ENCODE peak calls at places on chromosomes 16 and 17, in five cellular contexts. D is H9, K is A549, T is lower lobe of right lung, X is astrocyte. H is an unnamed sample.

GRCh38 chr16:4136229-4136813 is 20.1 kb upstream of the ADCY9 start:
- DNase-seq in T (peak; percentile 88), K (peak; percentile 47), X (no peak), D (peak; percentile 80), H (peak; percentile 75)

GRCh38 chr16:89658221-89658879 is 714 bp downstream of the SPATA33 start:
- DNase-seq in X (no peak), K (no peak), D (no peak), T (peak; percentile 53), H (peak; percentile 45)

GRCh38 chr17:21282231-21282630 is 2.3 kb upstream of the MAP2K3 start:
- DNase-seq in K (peak; percentile 88), X (peak; percentile 95), D (no peak), T (no peak), H (peak; percentile 76)

GRCh38 chr16:49701867-49702494 is 153.9 kb downstream of the ZNF423 start:
- DNase-seq in K (no peak), D (peak; percentile 75), X (peak; percentile 29), T (no peak), H (peak; percentile 66)

GRCh38 chr16:19898924-19899604 is 14.4 kb upstream of the GPRC5B start:
- DNase-seq in D (peak; percentile 71), X (no peak), T (no peak), K (peak; percentile 66), H (peak; percentile 73)

GRCh38 chr16:63461248-63461841 is 1425.1 kb upstream of the CDH8 start:
- DNase-seq in T (no peak), X (peak; percentile 29), D (peak; percentile 28), K (peak; percentile 38), H (peak; percentile 64)

GRCh38 chr17:36943250-36944220 is 5.2 kb upstream of the AATF start:
- DNase-seq in X (no peak), K (no peak), T (no peak), D (peak; percentile 78), H (peak; percentile 5)

GRCh38 chr16:79363035-79363434 is 237.5 kb downstream of the MAF start:
- DNase-seq in D (no peak), X (no peak), K (no peak), T (no peak), H (no peak)

GRCh38 chr16:69861276-69862030 is 89.7 kb upstream of the CLEC18A start:
- DNase-seq in K (no peak), X (peak; percentile 82), D (no peak), T (no peak), H (peak; percentile 57)

GRCh38 chr16:10386517-10387377 is 886 bp downstream of the ATF7IP2 start:
- DNase-seq in X (peak; percentile 4), K (peak; percentile 29), D (no peak), T (no peak), H (peak; percentile 26)

GRCh38 chr17:2174048-2174447 is 119.1 kb downstream of the HIC1 start:
- DNase-seq in T (no peak), K (no peak), X (peak; percentile 64), D (no peak), H (no peak)

GRCh38 chr17:81429813-81430510 is 34.7 kb downstream of the BAHCC1 start:
- DNase-seq in D (no peak), X (no peak), T (no peak), K (no peak), H (peak; percentile 66)

GRCh38 chr17:19867094-19867653 is 562 bp downstream of the ULK2 start:
- DNase-seq in D (peak; percentile 91), X (peak; percentile 48), T (peak; percentile 83), K (peak; percentile 81), H (peak; percentile 84)

GRCh38 chr17:15934866-15935265 is 10.1 kb upstream of the ADORA2B start:
- DNase-seq in K (no peak), D (no peak), T (no peak), X (no peak), H (no peak)

GRCh38 chr16:2466667-2467300 is 4.3 kb upstream of the NTN3 start:
- DNase-seq in T (no peak), D (no peak), K (no peak), X (no peak), H (no peak)

GRCh38 chr16:83031524-83031923 is 404.8 kb downstream of the CDH13 start:
- DNase-seq in K (no peak), T (no peak), X (no peak), D (no peak), H (no peak)

GRCh38 chr16:71794018-71794417 is 14.6 kb downstream of the AP1G1 start:
- DNase-seq in T (no peak), K (no peak), D (no peak), X (no peak), H (no peak)

GRCh38 chr17:41392278-41392677 is 5.1 kb downstream of the KRT31 start:
- DNase-seq in D (no peak), X (no peak), K (no peak), T (no peak), H (no peak)

GRCh38 chr16:23245268-23245667 is 56.8 kb upstream of the SCNN1B start:
- DNase-seq in X (no peak), D (no peak), T (no peak), K (no peak), H (no peak)

GRCh38 chr16:23240994-23241393 is 58.4 kb downstream of the SCNN1G start:
- DNase-seq in X (no peak), D (no peak), T (no peak), K (no peak), H (no peak)

GRCh38 chr16:23248261-23249194 is 53.6 kb upstream of the SCNN1B start:
- DNase-seq in D (no peak), X (peak; percentile 31), T (no peak), K (no peak), H (no peak)

GRCh38 chr16:23249830-23250229 is 52.3 kb upstream of the SCNN1B start:
- DNase-seq in T (no peak), D (no peak), K (no peak), X (no peak), H (no peak)

DNA sequence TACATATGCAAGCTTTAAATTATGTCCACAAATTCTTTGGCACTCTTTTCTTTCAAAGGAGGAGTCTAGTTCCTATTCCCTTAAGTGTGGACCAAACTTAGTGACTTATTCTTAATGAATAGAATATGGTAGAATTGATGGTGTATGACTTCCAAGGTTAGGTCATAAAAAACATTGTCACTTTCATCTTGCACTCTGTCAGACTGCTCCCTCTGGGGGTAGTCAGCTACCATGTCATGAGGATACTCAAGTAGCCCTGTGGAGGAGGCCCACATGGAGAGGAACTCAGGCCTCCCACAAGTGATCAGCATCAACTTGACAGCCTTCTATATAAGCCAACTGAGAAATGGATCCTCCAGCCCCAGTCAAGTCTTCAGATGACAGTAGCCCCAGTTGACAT is 58.0 kb upstream of the SCNN1B start:
- DNase-seq in X (no peak), K (no peak), D (no peak), T (no peak), H (no peak)
- H3K4me1 ChIP-seq in X (no peaks in the 10 kb centered on the region), K (no peaks in the 10 kb centered on the region), D (no peaks in the 10 kb centered on the region), T (no peaks in the 10 kb centered on the region), H (no peaks in the 10 kb centered on the region)

GRCh38 chr17:29124135-29124930 is 55.9 kb downstream of the MYO18A start:
- DNase-seq in D (peak; percentile 75), X (peak; percentile 59), K (peak; percentile 82), T (no peak), H (peak; percentile 81)

GRCh38 chr17:29123111-29123510 is 57.1 kb downstream of the MYO18A start:
- DNase-seq in D (no peak), K (no peak), T (no peak), X (no peak), H (no peak)

GRCh38 chr17:29120439-29120838 is 59.8 kb downstream of the MYO18A start:
- DNase-seq in T (no peak), D (no peak), K (no peak), X (no peak), H (peak; percentile 43)

GRCh38 chr17:29119265-29119664 is 60.9 kb downstream of the MYO18A start:
- DNase-seq in X (no peak), K (no peak), D (no peak), T (no peak), H (no peak)

DNA sequence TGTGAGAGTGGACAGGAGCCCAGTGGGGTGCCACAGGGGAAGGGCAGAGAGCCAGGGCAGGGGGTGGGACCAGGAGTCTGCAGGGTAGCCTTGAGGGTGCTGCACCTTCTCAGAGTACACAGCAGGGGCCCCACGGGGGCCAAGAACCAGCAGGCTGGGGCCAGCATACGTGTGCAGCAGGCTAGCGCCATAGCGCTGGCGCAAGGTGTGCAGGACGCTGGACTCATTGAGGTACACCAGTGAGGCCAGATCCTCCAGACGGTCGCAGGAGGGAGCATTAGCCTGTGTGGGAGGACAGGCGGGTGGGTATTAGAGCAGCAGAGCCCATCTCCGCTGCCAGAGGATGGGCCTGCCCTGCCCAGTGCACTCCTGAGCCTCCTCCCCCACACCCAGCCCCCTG is 58.8 kb downstream of the MYO18A start:
- DNase-seq in K (no peak), D (no peak), X (no peak), T (no peak), H (no peak)
- H3K27ac ChIP-seq in K (no peak overlapping the region), D (no peak overlapping the region), X (no peak overlapping the region), T (no peak overlapping the region), H (no peak overlapping the region)

GRCh38 chr16:66544358-66544757 is 5.6 kb downstream of the TK2 start:
- DNase-seq in D (no peak), T (no peak), X (no peak), K (no peak), H (no peak)

GRCh38 chr16:66542396-66542795 is 7.5 kb downstream of the TK2 start:
- DNase-seq in T (no peak), X (no peak), D (no peak), K (no peak), H (no peak)

GRCh38 chr16:66541388-66542360 is 8.2 kb downstream of the TK2 start:
- DNase-seq in T (no peak), D (no peak), K (no peak), X (no peak), H (no peak)

GRCh38 chr16:66539628-66540469 is 10.1 kb downstream of the TK2 start:
- DNase-seq in X (peak; percentile 70), D (no peak), K (no peak), T (no peak), H (peak; percentile 26)

GRCh38 chr16:66543541-66543940 is 6.4 kb downstream of the TK2 start:
- DNase-seq in X (no peak), K (no peak), D (no peak), T (no peak), H (no peak)
- H3K4me1 ChIP-seq in X (peaks cover 5% of the 10 kb centered on the region), K (no peaks in the 10 kb centered on the region), D (peaks cover 8% of the 10 kb centered on the region), T (peaks cover 25% of the 10 kb centered on the region), H (no peaks in the 10 kb centered on the region)

DNA sequence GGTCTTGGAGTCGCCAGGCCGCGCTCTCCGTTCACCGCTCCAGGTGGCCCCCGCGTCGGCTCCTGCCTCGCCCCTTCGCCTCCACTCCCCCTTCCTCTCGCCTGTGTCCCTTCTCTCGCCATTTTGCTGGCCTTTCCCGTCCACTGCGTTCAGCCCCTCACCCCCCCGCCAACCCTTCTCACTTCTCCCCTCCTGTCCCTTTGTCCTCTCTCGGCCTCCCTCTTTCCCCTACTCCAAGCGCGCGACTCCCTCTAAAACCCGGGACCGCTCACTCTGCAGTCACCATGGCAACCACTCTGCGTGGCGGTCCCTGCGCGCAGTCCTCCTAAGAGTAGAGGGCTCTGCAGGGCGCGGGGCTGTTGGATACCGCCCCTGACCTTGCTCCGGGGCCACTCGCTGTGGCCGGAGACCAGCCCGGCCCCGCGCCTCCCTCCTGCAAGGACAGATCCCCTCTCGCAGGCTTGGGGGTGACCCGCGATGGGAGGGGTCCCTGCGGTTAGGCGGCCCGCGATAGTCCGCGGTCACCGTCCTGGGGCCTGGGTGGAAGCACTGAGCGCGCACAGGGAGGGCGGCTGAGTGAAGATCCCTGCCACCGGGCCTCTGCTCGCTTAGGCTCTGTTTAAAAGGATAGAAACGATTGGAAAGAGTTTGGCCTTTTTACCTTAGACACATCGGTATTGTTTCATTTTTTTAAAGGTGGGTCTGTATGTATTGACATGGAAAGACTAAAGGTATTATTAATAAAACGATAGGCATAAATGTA is 454 bp downstream of the CCDC40 start:
- DNase-seq in D (peak; percentile 82), X (peak; percentile 31), K (peak; percentile 63), T (peak; percentile 64), H (peak; percentile 71)
- H3K27ac ChIP-seq in D (no peak overlapping the region), X (peak overlapping the region; percentile 91), K (peak overlapping the region; percentile 93), T (peak overlapping the region; percentile 97), H (peak overlapping the region; percentile 100)

H was measured in hepatocyte.